ENCODE peak calls at places on chromosomes 1 and 21, in six cellular contexts. G, T, C, N, H and S are unnamed samples.

GRCh38 chr1:62025892-62026291 is 168.8 kb upstream of the L1TD1 start:
- DNase-seq in T (no peak), H (no peak), G (no peak), N (no peak), C (no peak), S (no peak)

GRCh38 chr1:17122449-17123194 is 3.4 kb upstream of the PADI2 start:
- DNase-seq in H (no peak), T (peak; percentile 41), C (peak; percentile 33), N (no peak), G (no peak), S (peak; percentile 49)

GRCh38 chr1:109535971-109536491 is 3.6 kb upstream of the GPR61 start:
- DNase-seq in C (no peak), N (no peak), T (no peak), G (no peak), H (no peak), S (no peak)

GRCh38 chr1:227212164-227212563 is 106.1 kb downstream of the CDC42BPA start:
- DNase-seq in H (no peak), C (no peak), N (no peak), G (no peak), T (no peak), S (no peak)

GRCh38 chr1:202580604-202581003 is 129.7 kb downstream of the SYT2 start:
- DNase-seq in G (no peak), H (no peak), C (no peak), T (no peak), N (no peak), S (no peak)

GRCh38 chr1:91689586-91690481 is 189.2 kb downstream of the CDC7 start:
- DNase-seq in N (no peak), C (peak; percentile 21), T (peak; percentile 34), H (no peak), G (no peak), S (no peak)

GRCh38 chr1:13478687-13479086 is 35.1 kb downstream of the LRRC38 start:
- DNase-seq in N (no peak), T (no peak), G (no peak), H (no peak), C (no peak), S (no peak)

GRCh38 chr1:89804646-89805237 is 16.1 kb upstream of the LRRC8D start:
- DNase-seq in N (peak; percentile 95), T (peak; percentile 83), C (peak; percentile 91), G (peak; percentile 69), H (peak; percentile 75), S (peak; percentile 67)

GRCh38 chr1:47708658-47709301 is 270.9 kb downstream of the FOXD2 start:
- DNase-seq in N (peak; percentile 50), C (peak; percentile 25), G (no peak), H (peak; percentile 52), T (peak; percentile 35), S (no peak)

GRCh38 chr1:236759252-236759859 is 35.7 kb upstream of the MTR start:
- DNase-seq in G (no peak), T (peak; percentile 56), C (no peak), N (peak; percentile 78), H (peak; percentile 44), S (no peak)

GRCh38 chr1:31752258-31752657 is 11.9 kb downstream of the ADGRB2 start:
- DNase-seq in G (no peak), C (no peak), N (no peak), H (no peak), T (no peak), S (no peak)

GRCh38 chr1:21149862-21150432 is 26.8 kb downstream of the EIF4G3 start:
- DNase-seq in N (peak; percentile 91), T (peak; percentile 96), G (no peak), C (no peak), H (peak; percentile 37), S (peak; percentile 81)

GRCh38 chr1:5670590-5671350 is 321.5 kb downstream of the NPHP4 start:
- DNase-seq in T (no peak), G (no peak), C (no peak), H (no peak), N (no peak), S (no peak)

GRCh38 chr1:180248731-180249681 is 18.9 kb downstream of the LHX4 start:
- DNase-seq in N (no peak), H (peak; percentile 58), C (no peak), G (peak; percentile 21), T (peak; percentile 27), S (peak; percentile 36)

GRCh38 chr1:91891486-91891885 is 5.5 kb upstream of the TGFBR3 start:
- DNase-seq in C (no peak), T (peak; percentile 68), H (no peak), G (no peak), N (peak; percentile 90), S (no peak)

GRCh38 chr21:16569679-16570078 is 839.9 kb downstream of the USP25 start:
- DNase-seq in N (no peak), G (no peak), T (peak; percentile 26), C (no peak), H (no peak), S (no peak)

DNA sequence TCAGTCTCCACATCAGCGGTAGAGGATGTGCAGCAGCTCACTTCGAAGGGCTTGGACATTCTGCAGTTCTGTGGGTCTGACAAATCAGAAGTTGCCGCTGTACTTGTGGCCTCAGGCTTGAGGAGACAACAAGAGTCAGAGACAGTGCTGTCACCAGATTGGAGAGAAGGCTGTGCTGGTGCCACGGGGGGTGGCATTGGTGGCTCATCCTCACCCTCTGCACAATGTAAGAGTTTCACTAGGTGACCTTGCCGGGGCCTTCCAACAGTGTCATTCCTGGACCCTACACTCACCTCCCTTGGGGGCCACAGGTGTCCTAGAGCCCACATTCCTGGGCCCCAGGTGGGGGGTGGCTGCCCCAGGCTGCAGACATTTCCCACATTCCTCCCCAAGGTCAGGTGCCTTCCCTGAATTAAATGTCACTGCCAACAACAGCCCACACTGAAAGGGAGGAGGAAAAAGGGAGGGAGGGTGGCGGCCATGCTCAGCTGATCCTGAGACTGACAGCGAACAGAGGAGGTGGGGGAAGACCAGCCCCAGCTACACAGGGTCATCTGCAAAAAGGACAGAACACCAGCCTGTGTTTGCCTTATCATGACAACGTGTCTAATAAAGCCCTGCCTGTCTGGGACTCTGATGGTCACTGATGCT is 46.4 kb downstream of the TMCC2 start:
- DNase-seq in N (no peak), H (no peak), C (peak; percentile 36), T (no peak), G (no peak), S (no peak)
- H3K4me3 ChIP-seq in N (no peak overlapping the region), H (no peak overlapping the region), C (no peak overlapping the region), T (no peak overlapping the region), G (no peak overlapping the region), S (no peak overlapping the region)

DNA sequence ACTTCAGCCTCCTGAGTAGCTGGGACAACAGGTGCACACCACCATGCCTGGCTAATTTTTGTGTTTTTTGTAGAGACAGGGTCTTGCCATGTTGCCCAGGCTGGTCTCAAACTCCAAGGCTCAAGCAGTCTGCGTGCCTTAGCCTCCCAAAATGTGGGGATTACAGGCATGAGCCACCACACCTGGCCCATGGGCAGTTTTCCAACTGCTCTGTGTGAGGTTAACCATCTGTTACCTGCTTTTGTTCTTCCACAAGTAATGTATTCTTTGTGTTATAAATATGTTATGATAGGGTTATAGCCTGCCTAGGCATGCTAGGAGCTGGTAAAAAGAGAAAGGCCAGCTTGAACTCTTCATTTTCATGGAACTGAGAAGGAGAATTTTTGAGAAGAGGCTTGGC is 30.7 kb downstream of the TUFT1 start:
- DNase-seq in N (no peak), G (no peak), T (no peak), C (peak; percentile 72), H (no peak), S (no peak)
- H3K36me3 ChIP-seq in N (peaks cover 7% of the 10 kb centered on the region), G (peaks cover 2% of the 10 kb centered on the region), T (peaks cover 30% of the 10 kb centered on the region), C (peaks cover 9% of the 10 kb centered on the region), H (peaks cover 61% of the 10 kb centered on the region), S (peaks cover 76% of the 10 kb centered on the region)

GRCh38 chr21:41258617-41259016 is 58.0 kb upstream of the FAM3B start:
- DNase-seq in G (no peak), N (no peak), T (no peak), H (no peak), C (no peak), S (no peak)

GRCh38 chr21:41251961-41252642 is 64.5 kb upstream of the FAM3B start:
- DNase-seq in T (peak; percentile 72), H (no peak), C (no peak), G (no peak), N (peak; percentile 48), S (no peak)

GRCh38 chr21:41256771-41257702 is 59.6 kb upstream of the FAM3B start:
- DNase-seq in G (no peak), H (no peak), T (no peak), C (no peak), N (no peak), S (no peak)

GRCh38 chr21:41254090-41254700 is 62.4 kb upstream of the FAM3B start:
- DNase-seq in C (no peak), N (no peak), T (peak; percentile 61), G (no peak), H (no peak), S (no peak)

GRCh38 chr21:41255190-41255589 is 61.4 kb upstream of the FAM3B start:
- DNase-seq in N (no peak), H (no peak), G (no peak), C (no peak), T (no peak), S (no peak)
- H3K4me3 ChIP-seq in N (no peak overlapping the region), H (no peak overlapping the region), G (no peak overlapping the region), C (no peak overlapping the region), T (no peak overlapping the region), S (no peak overlapping the region)

DNA sequence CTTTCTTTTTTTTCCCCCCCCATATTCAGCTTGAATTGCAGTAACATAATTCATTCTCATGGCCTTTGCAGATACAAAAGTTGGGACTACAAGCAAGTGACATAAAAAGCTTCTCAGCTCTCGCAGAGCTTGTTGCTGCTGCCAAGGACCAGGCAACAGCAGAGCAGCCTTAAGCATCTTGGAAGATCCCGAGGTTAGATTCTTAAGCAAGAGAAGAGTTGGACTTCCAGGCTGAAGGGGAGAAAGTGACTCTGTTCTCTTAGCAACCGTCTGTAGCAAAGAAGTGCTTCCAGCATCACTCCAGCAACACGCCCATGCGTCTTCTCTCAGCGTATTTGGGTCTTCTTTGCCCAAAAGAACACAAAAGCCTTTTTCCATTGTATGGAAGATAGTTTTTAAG is 20.7 kb downstream of the AGT start:
- DNase-seq in T (no peak), G (no peak), H (no peak), C (no peak), N (no peak), S (no peak)
- H3K36me3 ChIP-seq in T (peaks cover 11% of the 10 kb centered on the region), G (no peaks in the 10 kb centered on the region), H (peaks cover 54% of the 10 kb centered on the region), C (peaks cover 27% of the 10 kb centered on the region), N (peaks cover 59% of the 10 kb centered on the region), S (peaks cover 39% of the 10 kb centered on the region)

GRCh38 chr1:184945034-184945433 is 29.3 kb downstream of the NIBAN1 start:
- DNase-seq in C (no peak), N (peak; percentile 13), H (no peak), G (no peak), T (no peak), S (no peak)

GRCh38 chr1:184943998-184944397 is 30.3 kb downstream of the NIBAN1 start:
- DNase-seq in C (no peak), G (no peak), N (no peak), T (no peak), H (no peak), S (no peak)

GRCh38 chr1:184947497-184948256 is 26.6 kb downstream of the NIBAN1 start:
- DNase-seq in C (no peak), N (no peak), G (no peak), H (no peak), T (no peak), S (peak; percentile 84)

GRCh38 chr1:184941735-184942134 is 32.6 kb downstream of the NIBAN1 start:
- DNase-seq in C (no peak), T (no peak), G (no peak), H (no peak), N (no peak), S (no peak)

GRCh38 chr1:184945678-184946412 is 28.5 kb downstream of the NIBAN1 start:
- DNase-seq in C (no peak), H (no peak), T (peak; percentile 42), G (no peak), N (peak; percentile 84), S (no peak)
- H3K4me3 ChIP-seq in C (no peak overlapping the region), H (no peak overlapping the region), T (no peak overlapping the region), G (no peak overlapping the region), N (peak overlapping the region; percentile 46), S (no peak overlapping the region)

GRCh38 chr1:1041092-1041503 is 21.2 kb downstream of the AGRN start:
- DNase-seq in H (no peak), T (no peak), G (no peak), C (no peak), N (no peak), S (no peak)
- H3K36me3 ChIP-seq in H (peaks cover 14% of the 10 kb centered on the region), T (no peaks in the 10 kb centered on the region), G (no peaks in the 10 kb centered on the region), C (no peaks in the 10 kb centered on the region), N (no peaks in the 10 kb centered on the region), S (peaks cover 5% of the 10 kb centered on the region)